ENCODE peak calls at places on chromosomes 13 and 19, in five cellular contexts. One of them, this sample, is unnamed.

GRCh38 chr13:114069376-114070097 is 62.9 kb downstream of the RASA3 start:
- DNase-seq in CD4-positive, alpha-beta memory T cell: no peak
- DNase-seq in WTC11: no peak
- DNase-seq in H4: no peak
- DNase-seq in CD4-positive, alpha-beta T cell: no peak
- DNase-seq in this sample: no peak

GRCh38 chr19:50300814-50301606 is 28.2 kb downstream of the KCNC3 start:
- DNase-seq in WTC11: no peak
- DNase-seq in H4: peak; percentile 91
- DNase-seq in CD4-positive, alpha-beta T cell: no peak
- DNase-seq in CD4-positive, alpha-beta memory T cell: no peak
- DNase-seq in this sample: no peak

GRCh38 chr13:79287994-79288795 is 117.9 kb downstream of the RBM26 start:
- DNase-seq in CD4-positive, alpha-beta memory T cell: no peak
- DNase-seq in CD4-positive, alpha-beta T cell: no peak
- DNase-seq in H4: no peak
- DNase-seq in WTC11: no peak
- DNase-seq in this sample: no peak

GRCh38 chr13:103883152-103883551 is 816.9 kb upstream of the SLC10A2 start:
- DNase-seq in CD4-positive, alpha-beta memory T cell: no peak
- DNase-seq in CD4-positive, alpha-beta T cell: no peak
- DNase-seq in H4: peak; percentile 87
- DNase-seq in WTC11: peak; percentile 65
- DNase-seq in this sample: no peak

GRCh38 chr13:45243072-45243471 is 42.2 kb upstream of the KCTD4 start:
- DNase-seq in CD4-positive, alpha-beta T cell: no peak
- DNase-seq in WTC11: peak; percentile 18
- DNase-seq in H4: no peak
- DNase-seq in CD4-positive, alpha-beta memory T cell: no peak
- DNase-seq in this sample: no peak

GRCh38 chr13:42102961-42103688 is 54.7 kb downstream of the DGKH start:
- DNase-seq in CD4-positive, alpha-beta T cell: no peak
- DNase-seq in WTC11: no peak
- DNase-seq in CD4-positive, alpha-beta memory T cell: no peak
- DNase-seq in H4: peak; percentile 35
- DNase-seq in this sample: no peak

GRCh38 chr13:39597828-39598227 is 5.2 kb downstream of the LHFPL6 start:
- DNase-seq in CD4-positive, alpha-beta memory T cell: no peak
- DNase-seq in WTC11: no peak
- DNase-seq in H4: no peak
- DNase-seq in CD4-positive, alpha-beta T cell: no peak
- DNase-seq in this sample: no peak

GRCh38 chr19:38683393-38684077 is 36.1 kb downstream of the ACTN4 start:
- DNase-seq in CD4-positive, alpha-beta T cell: peak; percentile 45
- DNase-seq in H4: peak; percentile 100
- DNase-seq in WTC11: peak; percentile 81
- DNase-seq in CD4-positive, alpha-beta memory T cell: no peak
- DNase-seq in this sample: peak; percentile 52

GRCh38 chr19:49921871-49922755 is 6.9 kb upstream of the ATF5 start:
- DNase-seq in CD4-positive, alpha-beta memory T cell: no peak
- DNase-seq in WTC11: no peak
- DNase-seq in H4: no peak
- DNase-seq in CD4-positive, alpha-beta T cell: no peak
- DNase-seq in this sample: no peak

This sample was measured in immature natural killer cell.